ENCODE peak calls at places on chromosomes 12 and 14, in seven cellular contexts. One of them, this sample, is unnamed.

GRCh38 chr12:14959916-14960315 is 1.5 kb downstream of the ARHGDIB start:
- DNase-seq in EH: no peak
- DNase-seq in RPMI7951: no peak
- DNase-seq in A549: no peak
- DNase-seq in psoas muscle: no peak
- DNase-seq in EL: no peak
- DNase-seq in aorta: no peak
- DNase-seq in this sample: no peak

GRCh38 chr12:59087077-59087673 is 166.9 kb upstream of the LRIG3 start:
- DNase-seq in EH: peak; percentile 29
- DNase-seq in RPMI7951: no peak
- DNase-seq in A549: no peak
- DNase-seq in psoas muscle: no peak
- DNase-seq in EL: peak; percentile 8
- DNase-seq in aorta: no peak
- DNase-seq in this sample: no peak

GRCh38 chr12:3747976-3748619 is 4.8 kb downstream of the CRACR2A start:
- DNase-seq in EH: peak; percentile 14
- DNase-seq in RPMI7951: no peak
- DNase-seq in A549: no peak
- DNase-seq in psoas muscle: no peak
- DNase-seq in EL: no peak
- DNase-seq in aorta: no peak
- DNase-seq in this sample: no peak

GRCh38 chr14:31927348-31927826 is 149.7 kb upstream of the ARHGAP5 start:
- DNase-seq in EH: peak; percentile 92
- DNase-seq in RPMI7951: peak; percentile 69
- DNase-seq in A549: peak; percentile 84
- DNase-seq in psoas muscle: no peak
- DNase-seq in EL: peak; percentile 93
- DNase-seq in aorta: no peak
- DNase-seq in this sample: no peak

GRCh38 chr12:3205742-3206519 is 128.8 kb downstream of the TSPAN9 start:
- DNase-seq in EH: no peak
- DNase-seq in RPMI7951: no peak
- DNase-seq in A549: no peak
- DNase-seq in psoas muscle: peak; percentile 64
- DNase-seq in EL: no peak
- DNase-seq in aorta: no peak
- DNase-seq in this sample: no peak

GRCh38 chr12:6667559-6668210 is 4.8 kb upstream of the ING4 start:
- DNase-seq in EH: no peak
- DNase-seq in RPMI7951: no peak
- DNase-seq in A549: peak; percentile 58
- DNase-seq in psoas muscle: no peak
- DNase-seq in EL: no peak
- DNase-seq in aorta: no peak
- DNase-seq in this sample: no peak

GRCh38 chr12:6765634-6766581 is at the start of gene PTMS:
- DNase-seq in EH: peak; percentile 97
- DNase-seq in RPMI7951: peak; percentile 96
- DNase-seq in A549: peak; percentile 99
- DNase-seq in psoas muscle: peak; percentile 86
- DNase-seq in EL: peak; percentile 94
- DNase-seq in aorta: peak; percentile 95
- DNase-seq in this sample: peak; percentile 40

GRCh38 chr12:55706840-55707671 is 648 bp downstream of the ITGA7 start:
- DNase-seq in EH: no peak
- DNase-seq in RPMI7951: peak; percentile 17
- DNase-seq in A549: no peak
- DNase-seq in psoas muscle: peak; percentile 84
- DNase-seq in EL: peak; percentile 43
- DNase-seq in aorta: peak; percentile 84
- DNase-seq in this sample: no peak

GRCh38 chr14:50797250-50798047 is 33.5 kb downstream of the NIN start:
- DNase-seq in EH: peak; percentile 55
- DNase-seq in RPMI7951: no peak
- DNase-seq in A549: no peak
- DNase-seq in psoas muscle: no peak
- DNase-seq in EL: no peak
- DNase-seq in aorta: no peak
- DNase-seq in this sample: no peak